ENCODE peak calls at places on chromosomes 7 and 10, in four cellular contexts. Y is LoVo, H is hippocampal formation, R is glutamatergic neuron. W is an unnamed sample.

GRCh38 chr7:133820584-133820983 is 306.6 kb upstream of the LRGUK start:
- DNase-seq in Y (no peak), H (no peak), R (no peak), W (no peak)

GRCh38 chr10:82737556-82737955 is 862.6 kb downstream of the NRG3 start:
- DNase-seq in Y (no peak), H (no peak), R (peak), W (peak)

GRCh38 chr7:129845178-129845971 is 107.4 kb downstream of the UBE2H start:
- DNase-seq in Y (peak), H (no peak), R (no peak), W (no peak)

GRCh38 chr10:19947203-19947602 is 131.0 kb downstream of the PLXDC2 start:
- DNase-seq in Y (no peak), H (no peak), R (no peak), W (no peak)

GRCh38 chr10:119780879-119781480 is 55.1 kb downstream of the INPP5F start:
- DNase-seq in Y (no peak), H (no peak), R (no peak), W (no peak)

GRCh38 chr7:24812313-24812945 is 55.2 kb upstream of the GSDME start:
- DNase-seq in Y (peak), H (peak), R (peak), W (peak)

GRCh38 chr10:20535846-20536245 is 361.3 kb downstream of the NEBL start:
- DNase-seq in Y (no peak), H (no peak), R (no peak), W (no peak)

GRCh38 chr7:27191716-27192545 is 6.9 kb upstream of the HOXA11 start:
- DNase-seq in Y (no peak), H (no peak), R (peak), W (peak)

GRCh38 chr7:19587291-19587690 is 121.5 kb downstream of the POLR1F start:
- DNase-seq in Y (peak), H (no peak), R (no peak), W (no peak)

GRCh38 chr7:23011222-23011924 is 2.6 kb downstream of the HYCC1 start:
- DNase-seq in Y (no peak), H (no peak), R (no peak), W (no peak)

GRCh38 chr10:11175823-11176243 is 158.2 kb downstream of the CELF2 start:
- DNase-seq in Y (no peak), H (no peak), R (no peak), W (no peak)

GRCh38 chr7:77838929-77839491 is 40.4 kb downstream of the PHTF2 start:
- DNase-seq in Y (no peak), H (no peak), R (no peak), W (no peak)

GRCh38 chr7:155206286-155207020 is 91.2 kb upstream of the INSIG1 start:
- DNase-seq in Y (no peak), H (no peak), R (no peak), W (no peak)

GRCh38 chr10:12400266-12400931 is 51.1 kb downstream of the CAMK1D start:
- DNase-seq in Y (no peak), H (no peak), R (no peak), W (no peak)

GRCh38 chr7:22378199-22378961 is 21.4 kb upstream of the RAPGEF5 start:
- DNase-seq in Y (no peak), H (no peak), R (no peak), W (no peak)

GRCh38 chr10:124464028-124464751 is 2.6 kb downstream of the LHPP start:
- DNase-seq in Y (no peak), H (no peak), R (no peak), W (no peak)

GRCh38 chr10:36114913-36115312 is 472.8 kb upstream of the FZD8 start:
- DNase-seq in Y (no peak), H (no peak), R (no peak), W (no peak)

GRCh38 chr10:132174237-132174636 is 12.5 kb upstream of the DPYSL4 start:
- DNase-seq in Y (no peak), H (no peak), R (no peak), W (no peak)

GRCh38 chr7:2641406-2642393 is 9.9 kb downstream of the TTYH3 start:
- DNase-seq in Y (no peak), H (peak), R (peak), W (peak)

W was measured in nephron progenitor cell.